ENCODE peak calls at places on chromosome 13, in five cellular contexts. M is psoas muscle, Z is A673, C is aorta, Y is heart right ventricle. L is an unnamed sample.

GRCh38 chr13:106548064-106548696 is 12.7 kb upstream of the EFNB2 start:
- DNase-seq in C (no peak), Y (no peak), Z (no peak), M (no peak), L (no peak)

GRCh38 chr13:25738797-25739196 is 313.0 kb downstream of the SHISA2 start:
- DNase-seq in M (no peak), C (no peak), Z (no peak), Y (no peak), L (no peak)

GRCh38 chr13:51999525-51999924 is 11.7 kb downstream of the ATP7B start:
- DNase-seq in M (peak; percentile 44), Y (peak; percentile 64), Z (no peak), C (peak; percentile 71), L (no peak)

GRCh38 chr13:108980237-108980636 is 350.8 kb downstream of the MYO16 start:
- DNase-seq in C (no peak), Z (no peak), Y (no peak), M (no peak), L (no peak)

GRCh38 chr13:40476175-40476958 is 190.1 kb downstream of the FOXO1 start:
- DNase-seq in M (no peak), Z (no peak), Y (no peak), C (no peak), L (no peak)

GRCh38 chr13:56986121-56986520 is 154.6 kb upstream of the PRR20A start:
- DNase-seq in Y (no peak), C (no peak), Z (no peak), M (no peak), L (no peak)

GRCh38 chr13:42420304-42420703 is 148.4 kb downstream of the AKAP11 start:
- DNase-seq in M (no peak), C (no peak), Y (no peak), Z (no peak), L (no peak)

GRCh38 chr13:60311527-60311926 is 85.5 kb upstream of the TDRD3 start:
- DNase-seq in C (no peak), M (no peak), Z (no peak), Y (no peak), L (no peak)

GRCh38 chr13:95623141-95623540 is 21.4 kb downstream of the DZIP1 start:
- DNase-seq in Y (no peak), M (no peak), Z (no peak), C (no peak), L (no peak)

GRCh38 chr13:44283598-44283997 is 90.0 kb upstream of the SERP2 start:
- DNase-seq in Y (no peak), Z (no peak), M (no peak), C (no peak), L (no peak)

GRCh38 chr13:37338721-37339120 is 233.3 kb upstream of the CSNK1A1L start:
- DNase-seq in Z (no peak), M (no peak), Y (no peak), C (no peak), L (no peak)

GRCh38 chr13:41259875-41260501 is 3.4 kb downstream of the MTRF1 start:
- DNase-seq in M (no peak), Y (no peak), C (no peak), Z (no peak), L (no peak)

GRCh38 chr13:43720780-43721397 is 65.9 kb downstream of the ENOX1 start:
- DNase-seq in Z (no peak), C (no peak), M (no peak), Y (no peak), L (no peak)

GRCh38 chr13:36298535-36299068 is 988 bp upstream of the CCDC169 start:
- DNase-seq in Z (peak; percentile 50), Y (no peak), C (no peak), M (no peak), L (no peak)

GRCh38 chr13:49097374-49097773 is 121.7 kb downstream of the FNDC3A start:
- DNase-seq in Y (no peak), M (no peak), Z (peak; percentile 34), C (no peak), L (no peak)

GRCh38 chr13:97125810-97126738 is 96.1 kb upstream of the MBNL2 start:
- DNase-seq in Y (no peak), M (peak; percentile 41), C (no peak), Z (peak; percentile 66), L (no peak)

GRCh38 chr13:98938801-98939200 is 39.1 kb downstream of the DOCK9 start:
- DNase-seq in C (no peak), M (no peak), Y (no peak), Z (no peak), L (no peak)

GRCh38 chr13:98978280-98978679 is 416 bp upstream of the DOCK9 start:
- DNase-seq in M (no peak), Z (no peak), C (no peak), Y (no peak), L (no peak)

GRCh38 chr13:28867564-28867963 is 47.4 kb downstream of the MTUS2 start:
- DNase-seq in C (no peak), Z (no peak), Y (no peak), M (no peak), L (no peak)
- H3K9me3 ChIP-seq in C (peaks cover 3% of the 10 kb centered on the region), Z (peaks cover 3% of the 10 kb centered on the region), Y (peaks cover 9% of the 10 kb centered on the region), M (peaks cover 4% of the 10 kb centered on the region), L (no peaks in the 10 kb centered on the region)

GRCh38 chr13:65912516-65912915 is 1317.6 kb downstream of the PCDH9 start:
- DNase-seq in C (no peak), Z (no peak), M (no peak), Y (no peak), L (no peak)
- H3K9me3 ChIP-seq in C (peaks cover 2% of the 10 kb centered on the region), Z (no peaks in the 10 kb centered on the region), M (no peaks in the 10 kb centered on the region), Y (peaks cover 9% of the 10 kb centered on the region), L (no peaks in the 10 kb centered on the region)

DNA sequence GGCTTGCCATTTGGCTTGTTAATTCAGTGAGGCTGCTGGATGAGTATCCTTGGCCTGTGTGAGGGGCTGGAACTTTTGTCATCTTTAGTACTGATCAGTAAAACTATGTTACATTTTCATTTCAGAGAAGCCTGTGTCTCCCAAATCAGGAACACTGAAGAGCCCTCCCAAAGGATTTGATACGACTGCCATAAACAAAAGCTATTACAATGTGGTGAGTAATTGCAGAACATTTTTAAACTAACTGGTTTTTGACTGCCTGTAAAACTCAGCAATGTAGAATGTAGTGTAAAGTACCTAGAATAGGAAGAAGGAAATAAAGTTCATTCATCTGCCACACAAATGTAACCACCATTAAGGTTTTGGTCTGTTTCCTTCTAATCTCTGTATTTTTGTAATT is 87.4 kb upstream of the TEX29 start:
- DNase-seq in C (no peak), Y (no peak), M (no peak), Z (no peak), L (no peak)
- H3K9me3 ChIP-seq in C (no peaks in the 10 kb centered on the region), Y (no peaks in the 10 kb centered on the region), M (no peaks in the 10 kb centered on the region), Z (no peaks in the 10 kb centered on the region), L (no peaks in the 10 kb centered on the region)

DNA sequence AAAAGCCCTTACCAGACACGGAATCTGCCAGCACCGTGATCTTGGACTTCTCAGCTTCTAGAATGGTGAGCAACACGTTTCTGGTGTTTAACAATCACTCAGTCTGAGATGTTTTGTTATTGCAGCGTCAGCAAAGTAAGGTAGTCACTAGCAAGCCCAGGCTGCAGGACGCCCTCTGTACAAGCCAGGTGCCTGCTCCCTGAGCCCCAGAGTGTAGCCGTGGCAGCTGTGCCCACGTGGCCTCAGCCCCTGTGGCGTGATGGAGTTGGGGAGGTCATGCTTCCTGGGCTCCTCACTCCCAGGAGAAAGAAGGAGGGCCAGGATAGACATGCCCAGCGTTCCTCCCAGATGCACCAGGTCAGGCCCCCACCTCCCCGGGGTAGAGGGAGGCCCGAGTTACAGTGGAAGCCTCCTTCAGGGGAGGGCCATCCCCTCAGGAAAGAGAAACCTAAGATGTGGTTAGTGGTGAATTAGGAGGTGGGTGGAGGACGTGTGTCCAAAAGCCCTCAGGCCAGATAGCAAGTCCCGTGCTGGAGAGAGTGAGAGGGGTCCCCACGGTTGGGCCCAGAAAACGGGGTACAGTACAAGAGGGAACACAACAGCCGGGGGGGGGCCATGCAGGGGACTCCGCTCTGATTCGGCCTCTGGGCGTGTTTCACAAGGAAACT is 169.6 kb upstream of the SOX1 start:
- DNase-seq in C (no peak), Z (no peak), Y (no peak), M (no peak), L (no peak)
- H3K9me3 ChIP-seq in C (peaks cover 2% of the 10 kb centered on the region), Z (no peaks in the 10 kb centered on the region), Y (no peaks in the 10 kb centered on the region), M (no peaks in the 10 kb centered on the region), L (no peaks in the 10 kb centered on the region)